ENCODE peak calls at places on chromosomes 12 and 14, in seven cellular contexts. One of them, this sample, is unnamed.

GRCh38 chr12:51270067-51270846 is at the start of gene SMAGP:
- DNase-seq in iris pigment epithelial cell: peak
- DNase-seq in activated naive CD8-positive, alpha-beta T cell treated with anti-CD3 and anti-CD28 coated beads, Interleukin-2, amount 50 U/mL, for 24 hours: peak
- DNase-seq in WTC11: peak
- DNase-seq in NCI-H1930: peak
- DNase-seq in activated T-helper 1 cell treated with anti-CD3 and anti-CD28 coated beads, Interleukin-2, amount 50 U/mL, for 16 hours: no peak
- DNase-seq in T-helper 2 cell treated with Interferon-gamma antibody and Interleukin-4, amounts not matched to agents 5 μg/mL and 100 μg/mL, for 36 hours: peak
- DNase-seq in this sample: peak

GRCh38 chr14:67331368-67332125 is 28.1 kb downstream of the ATP6V1D start:
- DNase-seq in iris pigment epithelial cell: peak
- DNase-seq in activated naive CD8-positive, alpha-beta T cell treated with anti-CD3 and anti-CD28 coated beads, Interleukin-2, amount 50 U/mL, for 24 hours: no peak
- DNase-seq in WTC11: no peak
- DNase-seq in NCI-H1930: no peak
- DNase-seq in activated T-helper 1 cell treated with anti-CD3 and anti-CD28 coated beads, Interleukin-2, amount 50 U/mL, for 16 hours: no peak
- DNase-seq in T-helper 2 cell treated with Interferon-gamma antibody and Interleukin-4, amounts not matched to agents 5 μg/mL and 100 μg/mL, for 36 hours: no peak
- DNase-seq in this sample: no peak

GRCh38 chr12:3421599-3421998 is 69.4 kb upstream of the PRMT8 start:
- DNase-seq in iris pigment epithelial cell: no peak
- DNase-seq in activated naive CD8-positive, alpha-beta T cell treated with anti-CD3 and anti-CD28 coated beads, Interleukin-2, amount 50 U/mL, for 24 hours: no peak
- DNase-seq in WTC11: no peak
- DNase-seq in NCI-H1930: no peak
- DNase-seq in activated T-helper 1 cell treated with anti-CD3 and anti-CD28 coated beads, Interleukin-2, amount 50 U/mL, for 16 hours: no peak
- DNase-seq in T-helper 2 cell treated with Interferon-gamma antibody and Interleukin-4, amounts not matched to agents 5 μg/mL and 100 μg/mL, for 36 hours: no peak
- DNase-seq in this sample: no peak

GRCh38 chr14:77488558-77488957 is 10.1 kb downstream of the ISM2 start:
- DNase-seq in iris pigment epithelial cell: no peak
- DNase-seq in activated naive CD8-positive, alpha-beta T cell treated with anti-CD3 and anti-CD28 coated beads, Interleukin-2, amount 50 U/mL, for 24 hours: no peak
- DNase-seq in WTC11: no peak
- DNase-seq in NCI-H1930: no peak
- DNase-seq in activated T-helper 1 cell treated with anti-CD3 and anti-CD28 coated beads, Interleukin-2, amount 50 U/mL, for 16 hours: no peak
- DNase-seq in T-helper 2 cell treated with Interferon-gamma antibody and Interleukin-4, amounts not matched to agents 5 μg/mL and 100 μg/mL, for 36 hours: no peak
- DNase-seq in this sample: no peak

GRCh38 chr12:76080729-76081415 is 3.6 kb downstream of the NAP1L1 start:
- DNase-seq in iris pigment epithelial cell: no peak
- DNase-seq in activated naive CD8-positive, alpha-beta T cell treated with anti-CD3 and anti-CD28 coated beads, Interleukin-2, amount 50 U/mL, for 24 hours: peak
- DNase-seq in WTC11: peak
- DNase-seq in NCI-H1930: no peak
- DNase-seq in activated T-helper 1 cell treated with anti-CD3 and anti-CD28 coated beads, Interleukin-2, amount 50 U/mL, for 16 hours: no peak
- DNase-seq in T-helper 2 cell treated with Interferon-gamma antibody and Interleukin-4, amounts not matched to agents 5 μg/mL and 100 μg/mL, for 36 hours: no peak
- DNase-seq in this sample: no peak

GRCh38 chr14:28101992-28102391 is 664.6 kb upstream of the FOXG1 start:
- DNase-seq in iris pigment epithelial cell: no peak
- DNase-seq in activated naive CD8-positive, alpha-beta T cell treated with anti-CD3 and anti-CD28 coated beads, Interleukin-2, amount 50 U/mL, for 24 hours: no peak
- DNase-seq in WTC11: no peak
- DNase-seq in NCI-H1930: peak
- DNase-seq in activated T-helper 1 cell treated with anti-CD3 and anti-CD28 coated beads, Interleukin-2, amount 50 U/mL, for 16 hours: no peak
- DNase-seq in T-helper 2 cell treated with Interferon-gamma antibody and Interleukin-4, amounts not matched to agents 5 μg/mL and 100 μg/mL, for 36 hours: no peak
- DNase-seq in this sample: peak

GRCh38 chr14:104855532-104856090 is 9.5 kb upstream of the CEP170B start:
- DNase-seq in iris pigment epithelial cell: no peak
- DNase-seq in activated naive CD8-positive, alpha-beta T cell treated with anti-CD3 and anti-CD28 coated beads, Interleukin-2, amount 50 U/mL, for 24 hours: no peak
- DNase-seq in WTC11: no peak
- DNase-seq in NCI-H1930: no peak
- DNase-seq in activated T-helper 1 cell treated with anti-CD3 and anti-CD28 coated beads, Interleukin-2, amount 50 U/mL, for 16 hours: no peak
- DNase-seq in T-helper 2 cell treated with Interferon-gamma antibody and Interleukin-4, amounts not matched to agents 5 μg/mL and 100 μg/mL, for 36 hours: no peak
- DNase-seq in this sample: no peak

GRCh38 chr14:100065161-100065871 is at the start of gene EVL:
- DNase-seq in iris pigment epithelial cell: no peak
- DNase-seq in activated naive CD8-positive, alpha-beta T cell treated with anti-CD3 and anti-CD28 coated beads, Interleukin-2, amount 50 U/mL, for 24 hours: peak
- DNase-seq in WTC11: no peak
- DNase-seq in NCI-H1930: no peak
- DNase-seq in activated T-helper 1 cell treated with anti-CD3 and anti-CD28 coated beads, Interleukin-2, amount 50 U/mL, for 16 hours: peak
- DNase-seq in T-helper 2 cell treated with Interferon-gamma antibody and Interleukin-4, amounts not matched to agents 5 μg/mL and 100 μg/mL, for 36 hours: peak
- DNase-seq in this sample: no peak

GRCh38 chr12:122020795-122021192 is 890 bp upstream of the BCL7A start:
- DNase-seq in iris pigment epithelial cell: no peak
- DNase-seq in activated naive CD8-positive, alpha-beta T cell treated with anti-CD3 and anti-CD28 coated beads, Interleukin-2, amount 50 U/mL, for 24 hours: no peak
- DNase-seq in WTC11: peak
- DNase-seq in NCI-H1930: no peak
- DNase-seq in activated T-helper 1 cell treated with anti-CD3 and anti-CD28 coated beads, Interleukin-2, amount 50 U/mL, for 16 hours: no peak
- DNase-seq in T-helper 2 cell treated with Interferon-gamma antibody and Interleukin-4, amounts not matched to agents 5 μg/mL and 100 μg/mL, for 36 hours: no peak
- DNase-seq in this sample: no peak

GRCh38 chr12:69910739-69911138 is 85.7 kb downstream of the MYRFL start:
- DNase-seq in iris pigment epithelial cell: no peak
- DNase-seq in activated naive CD8-positive, alpha-beta T cell treated with anti-CD3 and anti-CD28 coated beads, Interleukin-2, amount 50 U/mL, for 24 hours: no peak
- DNase-seq in WTC11: no peak
- DNase-seq in NCI-H1930: no peak
- DNase-seq in activated T-helper 1 cell treated with anti-CD3 and anti-CD28 coated beads, Interleukin-2, amount 50 U/mL, for 16 hours: no peak
- DNase-seq in T-helper 2 cell treated with Interferon-gamma antibody and Interleukin-4, amounts not matched to agents 5 μg/mL and 100 μg/mL, for 36 hours: no peak
- DNase-seq in this sample: no peak

GRCh38 chr12:107497231-107497630 is 188.4 kb upstream of the PWP1 start:
- DNase-seq in iris pigment epithelial cell: no peak
- DNase-seq in activated naive CD8-positive, alpha-beta T cell treated with anti-CD3 and anti-CD28 coated beads, Interleukin-2, amount 50 U/mL, for 24 hours: no peak
- DNase-seq in WTC11: no peak
- DNase-seq in NCI-H1930: no peak
- DNase-seq in activated T-helper 1 cell treated with anti-CD3 and anti-CD28 coated beads, Interleukin-2, amount 50 U/mL, for 16 hours: no peak
- DNase-seq in T-helper 2 cell treated with Interferon-gamma antibody and Interleukin-4, amounts not matched to agents 5 μg/mL and 100 μg/mL, for 36 hours: no peak
- DNase-seq in this sample: no peak

GRCh38 chr12:107764626-107765025 is 3.7 kb upstream of the PRDM4 start:
- DNase-seq in iris pigment epithelial cell: no peak
- DNase-seq in activated naive CD8-positive, alpha-beta T cell treated with anti-CD3 and anti-CD28 coated beads, Interleukin-2, amount 50 U/mL, for 24 hours: no peak
- DNase-seq in WTC11: no peak
- DNase-seq in NCI-H1930: no peak
- DNase-seq in activated T-helper 1 cell treated with anti-CD3 and anti-CD28 coated beads, Interleukin-2, amount 50 U/mL, for 16 hours: no peak
- DNase-seq in T-helper 2 cell treated with Interferon-gamma antibody and Interleukin-4, amounts not matched to agents 5 μg/mL and 100 μg/mL, for 36 hours: no peak
- DNase-seq in this sample: no peak

GRCh38 chr14:22780105-22780679 is 13.7 kb downstream of the OXA1L start:
- DNase-seq in iris pigment epithelial cell: peak
- DNase-seq in activated naive CD8-positive, alpha-beta T cell treated with anti-CD3 and anti-CD28 coated beads, Interleukin-2, amount 50 U/mL, for 24 hours: no peak
- DNase-seq in WTC11: no peak
- DNase-seq in NCI-H1930: no peak
- DNase-seq in activated T-helper 1 cell treated with anti-CD3 and anti-CD28 coated beads, Interleukin-2, amount 50 U/mL, for 16 hours: no peak
- DNase-seq in T-helper 2 cell treated with Interferon-gamma antibody and Interleukin-4, amounts not matched to agents 5 μg/mL and 100 μg/mL, for 36 hours: no peak
- DNase-seq in this sample: peak